ENCODE peak calls at places on chromosomes 6 and 20, in six cellular contexts. One of them, this sample, is unnamed.

GRCh38 chr6:56683882-56684281 is 41.2 kb upstream of the DST start:
- DNase-seq in T-helper 2 cell: no peak
- DNase-seq in GM12865: no peak
- DNase-seq in neural crest cell: no peak
- DNase-seq in skeletal muscle cell: peak
- DNase-seq in activated naive CD4-positive, alpha-beta T cell: no peak
- DNase-seq in this sample: no peak

GRCh38 chr6:49453221-49453620 is 9.8 kb downstream of the MMUT start:
- DNase-seq in T-helper 2 cell: no peak
- DNase-seq in GM12865: no peak
- DNase-seq in neural crest cell: no peak
- DNase-seq in skeletal muscle cell: no peak
- DNase-seq in activated naive CD4-positive, alpha-beta T cell: no peak
- DNase-seq in this sample: no peak

GRCh38 chr6:170101281-170102035 is 189.4 kb downstream of the DLL1 start:
- DNase-seq in T-helper 2 cell: no peak
- DNase-seq in GM12865: no peak
- DNase-seq in neural crest cell: no peak
- DNase-seq in skeletal muscle cell: no peak
- DNase-seq in activated naive CD4-positive, alpha-beta T cell: no peak
- DNase-seq in this sample: no peak

GRCh38 chr6:80179691-80180090 is 73.2 kb downstream of the BCKDHB start:
- DNase-seq in T-helper 2 cell: no peak
- DNase-seq in GM12865: no peak
- DNase-seq in neural crest cell: no peak
- DNase-seq in skeletal muscle cell: no peak
- DNase-seq in activated naive CD4-positive, alpha-beta T cell: no peak
- DNase-seq in this sample: no peak

GRCh38 chr6:13908955-13909381 is 15.8 kb upstream of the RNF182 start:
- DNase-seq in T-helper 2 cell: peak
- DNase-seq in GM12865: peak
- DNase-seq in neural crest cell: peak
- DNase-seq in skeletal muscle cell: no peak
- DNase-seq in activated naive CD4-positive, alpha-beta T cell: no peak
- DNase-seq in this sample: peak

GRCh38 chr6:123316733-123317323 is 319.9 kb downstream of the TRDN start:
- DNase-seq in T-helper 2 cell: no peak
- DNase-seq in GM12865: peak
- DNase-seq in neural crest cell: no peak
- DNase-seq in skeletal muscle cell: no peak
- DNase-seq in activated naive CD4-positive, alpha-beta T cell: no peak
- DNase-seq in this sample: no peak

GRCh38 chr6:15246217-15247211 is 645 bp downstream of the JARID2 start:
- DNase-seq in T-helper 2 cell: peak
- DNase-seq in GM12865: no peak
- DNase-seq in neural crest cell: no peak
- DNase-seq in skeletal muscle cell: no peak
- DNase-seq in activated naive CD4-positive, alpha-beta T cell: no peak
- DNase-seq in this sample: no peak

GRCh38 chr20:44730441-44730840 is 15.2 kb upstream of the KCNK15 start:
- DNase-seq in T-helper 2 cell: no peak
- DNase-seq in GM12865: no peak
- DNase-seq in neural crest cell: no peak
- DNase-seq in skeletal muscle cell: peak
- DNase-seq in activated naive CD4-positive, alpha-beta T cell: no peak
- DNase-seq in this sample: no peak

GRCh38 chr6:127522714-127523113 is 3.6 kb upstream of the MTCL3 start:
- DNase-seq in T-helper 2 cell: no peak
- DNase-seq in GM12865: no peak
- DNase-seq in neural crest cell: no peak
- DNase-seq in skeletal muscle cell: no peak
- DNase-seq in activated naive CD4-positive, alpha-beta T cell: no peak
- DNase-seq in this sample: no peak

GRCh38 chr20:933024-933423 is 16.9 kb upstream of the ANGPT4 start:
- DNase-seq in T-helper 2 cell: no peak
- DNase-seq in GM12865: no peak
- DNase-seq in neural crest cell: no peak
- DNase-seq in skeletal muscle cell: no peak
- DNase-seq in activated naive CD4-positive, alpha-beta T cell: no peak
- DNase-seq in this sample: no peak

GRCh38 chr6:156942266-156942665 is 165.1 kb downstream of the ARID1B start:
- DNase-seq in T-helper 2 cell: no peak
- DNase-seq in GM12865: peak
- DNase-seq in neural crest cell: no peak
- DNase-seq in skeletal muscle cell: no peak
- DNase-seq in activated naive CD4-positive, alpha-beta T cell: no peak
- DNase-seq in this sample: no peak